ENCODE peak calls at places on chromosomes 6 and 20, in four cellular contexts. Q is GM12878, B is HEK293T, H is K562. J is an unnamed sample.

GRCh38 chr20:8143474-8143873 is 11.4 kb downstream of the PLCB1 start:
- DNase-seq in Q (no peak), B (no peak), H (no peak), J (no peak)

GRCh38 chr6:110541701-110542309 is 65.4 kb upstream of the SLC22A16 start:
- DNase-seq in Q (no peak), B (no peak), H (no peak), J (no peak)

GRCh38 chr6:12356983-12357972 is 67.1 kb downstream of the EDN1 start:
- DNase-seq in Q (peak), B (no peak), H (no peak), J (no peak)

GRCh38 chr6:65746302-65746701 is 39.3 kb upstream of the EYS start:
- DNase-seq in Q (no peak), B (no peak), H (no peak), J (no peak)

GRCh38 chr6:101640131-101640530 is 246.6 kb downstream of the GRIK2 start:
- DNase-seq in Q (no peak), B (no peak), H (no peak), J (no peak)

GRCh38 chr20:2527762-2528161 is 8.6 kb upstream of the TMC2 start:
- DNase-seq in Q (no peak), B (no peak), H (no peak), J (no peak)

GRCh38 chr6:15280023-15280422 is 34.2 kb downstream of the JARID2 start:
- DNase-seq in Q (no peak), B (no peak), H (no peak), J (peak)

GRCh38 chr6:40411881-40412280 is 175.3 kb downstream of the LRFN2 start:
- DNase-seq in Q (no peak), B (no peak), H (no peak), J (no peak)

GRCh38 chr20:32479697-32480140 is 105.4 kb downstream of the NOL4L start:
- DNase-seq in Q (no peak), B (no peak), H (no peak), J (no peak)

GRCh38 chr6:15255481-15256414 is 9.9 kb downstream of the JARID2 start:
- DNase-seq in Q (peak), B (no peak), H (no peak), J (no peak)

GRCh38 chr6:25971187-25971811 is 8.7 kb downstream of the TRIM38 start:
- DNase-seq in Q (no peak), B (no peak), H (peak), J (peak)

GRCh38 chr6:47080083-47080596 is 38.0 kb upstream of the ADGRF1 start:
- DNase-seq in Q (no peak), B (no peak), H (no peak), J (no peak)

GRCh38 chr20:17657079-17657825 is 24.8 kb downstream of the RRBP1 start:
- DNase-seq in Q (no peak), B (no peak), H (no peak), J (no peak)

GRCh38 chr6:100633096-100633766 is 168.5 kb upstream of the SIM1 start:
- DNase-seq in Q (no peak), B (no peak), H (peak), J (peak)

GRCh38 chr20:50580016-50580747 is 70.0 kb downstream of the PTPN1 start:
- DNase-seq in Q (no peak), B (peak), H (peak), J (peak)

GRCh38 chr6:122789078-122789861 is at the start of gene SMPDL3A:
- DNase-seq in Q (no peak), B (peak), H (peak), J (peak)

GRCh38 chr6:2132416-2132815 is 113.0 kb downstream of the GMDS start:
- DNase-seq in Q (no peak), B (no peak), H (no peak), J (no peak)

GRCh38 chr20:7980332-7981046 is 39.1 kb downstream of the TMX4 start:
- DNase-seq in Q (no peak), B (peak), H (peak), J (peak)

DNA sequence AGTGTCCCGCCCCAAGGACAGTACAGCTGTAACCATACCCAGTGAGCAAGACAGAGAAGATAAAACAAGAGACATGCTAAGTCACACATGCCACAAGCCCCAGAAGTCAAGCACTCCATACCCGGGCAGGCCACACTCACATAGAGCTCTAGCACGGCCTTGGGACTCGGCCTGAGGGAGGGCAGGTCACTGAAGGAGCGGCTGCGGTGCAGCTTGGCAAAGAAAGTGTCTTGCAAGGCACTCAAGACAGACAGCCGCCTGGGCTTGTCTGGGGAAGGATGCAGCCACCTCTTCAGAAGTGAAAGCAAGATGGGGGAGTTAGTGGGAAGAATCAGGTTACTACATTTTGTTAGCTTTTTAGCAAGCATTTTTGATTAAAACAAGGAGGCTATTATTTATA is 48.7 kb upstream of the ARMH2 start:
- DNase-seq in Q (no peak), B (no peak), H (no peak), J (no peak)
- TF ChIP-seq BHLHE40 in Q (no peak), B (no peak), H (no peak), J (no peak)

DNA sequence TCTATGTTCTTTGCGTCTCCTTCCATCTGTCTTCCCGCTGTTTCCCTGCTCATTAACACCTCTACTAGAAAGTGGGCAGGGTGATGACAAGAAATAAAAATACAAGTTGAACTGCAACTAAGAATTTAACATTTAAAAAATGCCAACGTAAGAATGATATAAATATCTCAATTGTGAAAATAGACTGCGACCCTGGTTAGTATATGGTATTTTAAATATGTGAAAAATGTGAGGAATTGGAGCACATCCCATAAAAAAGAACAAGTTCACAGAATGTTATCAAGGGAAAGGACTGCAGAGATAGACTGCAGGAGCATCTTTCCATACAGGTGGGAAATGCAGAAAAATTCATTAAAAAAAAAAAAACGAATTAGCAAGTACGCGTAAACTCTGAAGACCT is 157.5 kb upstream of the PDE7B start:
- DNase-seq in Q (no peak), B (no peak), H (no peak), J (no peak)
- TF ChIP-seq FOXK2 in Q (no peak), B (no peak), H (no peak), J (no peak)

GRCh38 chr6:90107721-90108364 is 188.8 kb downstream of the BACH2 start:
- DNase-seq in Q (peak), B (no peak), H (no peak), J (no peak)
- TF ChIP-seq BHLHE40 in Q (peak), B (no peak), H (no peak), J (no peak)

DNA sequence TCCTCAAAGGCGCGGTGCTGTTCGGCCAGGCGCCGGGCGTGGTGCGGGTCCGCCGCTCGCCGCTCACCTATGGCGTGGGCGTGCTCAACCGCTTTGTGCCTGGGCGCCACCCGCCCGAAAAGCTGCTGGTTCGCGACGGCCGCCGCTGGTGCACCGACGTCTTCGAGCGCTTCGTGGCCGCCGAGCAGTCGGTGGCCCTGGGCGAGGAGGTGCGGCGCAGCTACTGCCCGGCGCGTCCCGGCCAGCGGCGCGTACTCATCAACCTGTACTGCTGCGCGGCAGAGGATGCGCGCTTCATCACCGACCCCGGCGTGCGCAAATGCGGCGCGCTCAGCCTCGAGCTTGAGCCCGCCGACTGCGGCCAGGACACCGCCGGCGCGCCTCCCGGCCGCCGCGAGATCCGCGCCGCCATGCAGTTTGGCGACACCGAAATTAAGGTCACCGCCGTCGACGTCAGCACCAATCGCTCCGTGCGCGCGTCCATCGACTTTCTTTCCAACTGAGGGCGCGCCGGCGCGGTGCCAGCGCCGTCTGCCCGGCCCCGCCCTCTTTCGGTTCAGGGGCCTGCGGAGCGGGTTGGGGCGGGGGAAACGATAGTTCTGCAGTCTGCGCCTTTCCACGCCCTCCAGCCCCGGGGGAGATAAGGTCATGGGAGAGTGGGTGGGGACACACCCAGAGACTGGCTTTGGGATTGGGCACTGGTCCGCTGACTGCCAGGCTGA is 15.7 kb downstream of the ADISSP start:
- DNase-seq in Q (no peak), B (no peak), H (no peak), J (no peak)
- TF ChIP-seq FOXK2 in Q (no peak), B (no peak), H (no peak), J (no peak)